ENCODE peak calls at places on chromosomes 13 and 19, in four cellular contexts. One of them, this sample, is unnamed.
A peak's percentile ranks its signal among the peaks of the same experiment; 100 is the strongest.

GRCh38 chr13:100827489-100828000 is 152.9 kb upstream of the TMTC4 start:
- DNase-seq in substantia nigra: no peak
- DNase-seq in lung: no peak
- DNase-seq in A549: no peak
- DNase-seq in this sample: no peak

GRCh38 chr19:3721131-3721899 is 13.1 kb downstream of the TJP3 start:
- DNase-seq in lung: peak; percentile 93
- DNase-seq in substantia nigra: peak; percentile 16
- DNase-seq in A549: peak; percentile 91
- DNase-seq in this sample: no peak

GRCh38 chr13:51902776-51903175 is 41.0 kb downstream of the CCDC70 start:
- DNase-seq in A549: no peak
- DNase-seq in substantia nigra: no peak
- DNase-seq in lung: no peak
- DNase-seq in this sample: no peak

GRCh38 chr13:113220141-113220598 is 10.8 kb downstream of the CUL4A start:
- DNase-seq in lung: peak; percentile 59
- DNase-seq in A549: no peak
- DNase-seq in substantia nigra: no peak
- DNase-seq in this sample: no peak

GRCh38 chr19:33905937-33906577 is 109.4 kb downstream of the KCTD15 start:
- DNase-seq in A549: peak; percentile 22
- DNase-seq in lung: peak; percentile 74
- DNase-seq in substantia nigra: no peak
- DNase-seq in this sample: no peak

GRCh38 chr19:34403784-34404108 is 453 bp upstream of the PDCD2L start:
- DNase-seq in substantia nigra: no peak
- DNase-seq in lung: no peak
- DNase-seq in A549: no peak
- DNase-seq in this sample: no peak

GRCh38 chr13:74290324-74290773 is 156.1 kb upstream of the KLF12 start:
- DNase-seq in lung: no peak
- DNase-seq in A549: peak; percentile 54
- DNase-seq in substantia nigra: peak; percentile 17
- DNase-seq in this sample: peak; percentile 0

GRCh38 chr13:54975676-54976075 is 1947.1 kb downstream of the OLFM4 start:
- DNase-seq in substantia nigra: no peak
- DNase-seq in lung: no peak
- DNase-seq in A549: no peak
- DNase-seq in this sample: no peak

GRCh38 chr19:1884291-1884718 is 991 bp downstream of the ABHD17A start:
- DNase-seq in A549: no peak
- DNase-seq in lung: no peak
- DNase-seq in substantia nigra: no peak
- DNase-seq in this sample: no peak

GRCh38 chr13:42064259-42064658 is 15.8 kb downstream of the DGKH start:
- DNase-seq in lung: no peak
- DNase-seq in substantia nigra: no peak
- DNase-seq in A549: no peak
- DNase-seq in this sample: no peak

GRCh38 chr13:103354189-103354588 is 288.0 kb upstream of the SLC10A2 start:
- DNase-seq in substantia nigra: no peak
- DNase-seq in A549: no peak
- DNase-seq in lung: no peak
- DNase-seq in this sample: no peak

GRCh38 chr19:16895467-16896097 is 6.8 kb downstream of the F2RL3 start:
- DNase-seq in A549: no peak
- DNase-seq in substantia nigra: no peak
- DNase-seq in lung: no peak
- DNase-seq in this sample: no peak

GRCh38 chr19:1825909-1826556 is 14.0 kb upstream of the ATP8B3 start:
- DNase-seq in A549: peak; percentile 62
- DNase-seq in lung: peak; percentile 62
- DNase-seq in substantia nigra: peak; percentile 57
- DNase-seq in this sample: peak; percentile 44

GRCh38 chr19:38862321-38863059 is 12.7 kb upstream of the HNRNPL start:
- DNase-seq in A549: peak; percentile 79
- DNase-seq in lung: no peak
- DNase-seq in substantia nigra: no peak
- DNase-seq in this sample: no peak

GRCh38 chr13:104286566-104287290 is 1220.5 kb upstream of the SLC10A2 start:
- DNase-seq in lung: no peak
- DNase-seq in A549: no peak
- DNase-seq in substantia nigra: no peak
- DNase-seq in this sample: no peak

GRCh38 chr13:44373601-44374347 is at the start of gene SERP2:
- DNase-seq in A549: no peak
- DNase-seq in substantia nigra: peak; percentile 69
- DNase-seq in lung: no peak
- DNase-seq in this sample: peak; percentile 33

GRCh38 chr13:37889102-37889501 is 19.5 kb upstream of the TRPC4 start:
- DNase-seq in substantia nigra: no peak
- DNase-seq in A549: no peak
- DNase-seq in lung: no peak
- DNase-seq in this sample: no peak

GRCh38 chr13:49938274-49938673 is 2.1 kb upstream of the SPRYD7 start:
- DNase-seq in lung: no peak
- DNase-seq in substantia nigra: no peak
- DNase-seq in A549: no peak
- DNase-seq in this sample: no peak

GRCh38 chr19:18593367-18594095 is 4.9 kb downstream of the REX1BD start:
- DNase-seq in substantia nigra: no peak
- DNase-seq in A549: no peak
- DNase-seq in lung: no peak
- DNase-seq in this sample: no peak

GRCh38 chr13:35979378-35979911 is 151.7 kb downstream of the DCLK1 start:
- DNase-seq in lung: peak; percentile 66
- DNase-seq in substantia nigra: peak; percentile 6
- DNase-seq in A549: no peak
- DNase-seq in this sample: no peak

GRCh38 chr19:14138576-14139265 is 2.3 kb upstream of the ASF1B start:
- DNase-seq in substantia nigra: no peak
- DNase-seq in A549: no peak
- DNase-seq in lung: peak; percentile 64
- DNase-seq in this sample: no peak

GRCh38 chr19:12996542-12997094 is 1.3 kb downstream of the NFIX start:
- DNase-seq in lung: no peak
- DNase-seq in substantia nigra: peak; percentile 45
- DNase-seq in A549: no peak
- DNase-seq in this sample: no peak

GRCh38 chr13:50712469-50712868 is 131.0 kb downstream of the DLEU7 start:
- DNase-seq in A549: no peak
- DNase-seq in lung: no peak
- DNase-seq in substantia nigra: no peak
- DNase-seq in this sample: no peak

GRCh38 chr13:27427663-27428062 is 3.2 kb downstream of the GTF3A start:
- DNase-seq in substantia nigra: no peak
- DNase-seq in lung: no peak
- DNase-seq in A549: no peak
- DNase-seq in this sample: no peak
- H3K27ac ChIP-seq in substantia nigra: no peak overlapping the region
- H3K27ac ChIP-seq in lung: peak overlapping the region; percentile 49
- H3K27ac ChIP-seq in A549: no peak overlapping the region
- H3K27ac ChIP-seq in this sample: no peak overlapping the region

DNA sequence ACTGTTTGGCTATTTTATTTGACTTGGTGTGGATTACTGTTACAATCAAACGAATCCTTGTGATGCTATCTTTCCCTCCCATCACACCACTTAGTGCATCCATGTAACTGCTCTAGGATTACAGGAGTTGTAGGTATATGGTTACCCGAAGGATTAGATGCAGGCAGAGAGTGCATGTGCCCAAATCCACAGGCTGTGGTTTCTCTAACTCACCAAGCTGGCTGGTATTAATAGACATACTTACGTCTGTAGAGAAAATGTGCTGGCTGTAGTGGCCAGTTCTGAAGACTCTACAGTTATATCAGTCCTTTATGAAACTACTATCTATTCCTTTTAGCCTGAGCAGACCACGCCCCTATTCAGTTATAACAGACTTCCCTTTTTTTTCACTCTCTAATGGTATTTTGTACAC is 1.1 kb upstream of the HMGB1 start:
- DNase-seq in A549: no peak
- DNase-seq in substantia nigra: no peak
- DNase-seq in lung: no peak
- DNase-seq in this sample: no peak
- H3K27ac ChIP-seq in A549: peak overlapping the region; percentile 98
- H3K27ac ChIP-seq in substantia nigra: no peak overlapping the region
- H3K27ac ChIP-seq in lung: no peak overlapping the region
- H3K27ac ChIP-seq in this sample: no peak overlapping the region

GRCh38 chr13:22108283-22108897 is 437.5 kb downstream of the FGF9 start:
- DNase-seq in A549: no peak
- DNase-seq in lung: no peak
- DNase-seq in substantia nigra: no peak
- DNase-seq in this sample: no peak
- H3K27ac ChIP-seq in A549: no peak overlapping the region
- H3K27ac ChIP-seq in lung: no peak overlapping the region
- H3K27ac ChIP-seq in substantia nigra: no peak overlapping the region
- H3K27ac ChIP-seq in this sample: no peak overlapping the region

DNA sequence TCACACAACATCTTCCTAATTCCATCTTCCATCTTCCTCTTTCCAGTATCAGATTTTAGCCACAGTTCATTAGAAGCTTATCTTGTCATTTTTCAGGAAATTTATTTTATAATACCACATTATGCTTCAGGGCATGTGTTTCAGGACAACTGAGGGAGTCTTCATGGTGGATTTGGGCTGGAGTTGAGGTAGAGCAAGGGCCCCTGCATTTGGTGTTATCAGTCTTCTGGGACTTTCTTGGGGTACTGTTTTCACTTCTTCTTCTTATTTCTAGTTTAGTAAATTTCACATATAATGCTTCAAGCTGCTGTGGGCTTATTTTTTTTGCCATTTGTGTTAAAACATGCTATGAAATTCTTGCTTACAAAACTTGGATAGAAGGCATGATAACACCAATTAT is 188.7 kb downstream of the LHFPL6 start:
- DNase-seq in A549: no peak
- DNase-seq in substantia nigra: no peak
- DNase-seq in lung: no peak
- DNase-seq in this sample: no peak
- H3K27ac ChIP-seq in A549: no peak overlapping the region
- H3K27ac ChIP-seq in substantia nigra: peak overlapping the region; percentile 63
- H3K27ac ChIP-seq in lung: no peak overlapping the region
- H3K27ac ChIP-seq in this sample: peak overlapping the region; percentile 68

DNA sequence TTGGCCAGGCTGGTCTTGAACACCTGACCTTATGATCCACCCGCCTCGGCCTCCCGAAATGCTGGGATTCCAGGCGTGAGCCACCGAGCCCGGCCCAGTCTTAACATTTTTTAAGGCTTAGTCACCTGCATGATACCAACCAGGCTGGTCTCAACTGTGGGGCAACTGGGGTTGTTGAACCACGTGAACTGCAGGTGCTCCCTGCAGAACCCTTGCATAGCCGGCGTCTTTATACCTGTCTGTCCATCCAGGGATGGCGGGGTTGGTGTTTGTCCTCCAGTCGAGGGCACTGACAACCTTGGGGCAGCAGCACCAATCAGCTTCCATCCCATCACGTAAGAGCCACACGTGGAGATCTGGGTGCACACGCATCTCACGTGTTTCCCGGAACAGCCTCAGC is 24.8 kb upstream of the LILRA2 start:
- DNase-seq in substantia nigra: no peak
- DNase-seq in A549: no peak
- DNase-seq in lung: no peak
- DNase-seq in this sample: no peak
- H3K27ac ChIP-seq in substantia nigra: no peak overlapping the region
- H3K27ac ChIP-seq in A549: no peak overlapping the region
- H3K27ac ChIP-seq in lung: no peak overlapping the region
- H3K27ac ChIP-seq in this sample: no peak overlapping the region